ENCODE peak calls at places on chromosomes 5 and 9, in ten cellular contexts. D is lower leg skin; B is heart left ventricle; A is H4; R is NCI-H1417; K is GM12865; Q is NCI-H1092; T is activated gamma-delta T cell; Z is activated CD4-positive, alpha-beta T cell treated with anti-CD3 and anti-CD28 coated beads, Interleukin-2, amount 50 U/mL, for 1 hour; F is stimulated activated naive CD8-positive, alpha-beta T cell treated with anti-CD3 and anti-CD28 coated beads, Interleukin-15, Interleukin-2, amounts not matched to agents 100 U/mL and 50 U/mL, for 24 hours. Y is an unnamed sample.

GRCh38 chr5:91556-92263 is at the start of gene PLEKHG4B:
- DNase-seq in D (peak; percentile 71), Q (peak; percentile 70), R (peak; percentile 94), K (no peak), T (no peak), Z (no peak), F (peak; percentile 30), A (peak; percentile 54), B (peak; percentile 43), Y (no peak)

GRCh38 chr5:13249854-13250253 is 694.6 kb downstream of the DNAH5 start:
- DNase-seq in A (no peak), B (no peak), R (no peak), Z (no peak), Q (no peak), D (no peak), F (no peak), K (no peak), T (no peak), Y (no peak)

GRCh38 chr9:6780690-6781089 is 22.9 kb downstream of the KDM4C start:
- DNase-seq in T (no peak), F (no peak), Z (no peak), Q (no peak), R (no peak), A (no peak), B (no peak), D (no peak), K (no peak), Y (no peak)

GRCh38 chr5:124403281-124403680 is 343.2 kb downstream of the ZNF608 start:
- DNase-seq in Z (no peak), T (no peak), D (no peak), B (no peak), Q (no peak), A (no peak), R (no peak), K (no peak), F (no peak), Y (no peak)

GRCh38 chr5:145943674-145944121 is 7.3 kb downstream of the SH3RF2 start:
- DNase-seq in Q (no peak), Z (no peak), R (peak; percentile 59), F (no peak), B (no peak), D (no peak), A (peak; percentile 49), T (no peak), K (no peak), Y (no peak)

GRCh38 chr9:80932947-80933346 is 756.4 kb downstream of the TLE1 start:
- DNase-seq in Q (no peak), A (no peak), D (no peak), B (no peak), K (no peak), F (no peak), T (no peak), R (no peak), Z (no peak), Y (no peak)

GRCh38 chr9:136270173-136270710 is 24.6 kb upstream of the QSOX2 start:
- DNase-seq in D (no peak), B (no peak), K (no peak), T (no peak), R (no peak), Z (no peak), F (no peak), A (no peak), Q (no peak), Y (no peak)

GRCh38 chr9:85858351-85858750 is 82.6 kb upstream of the NAA35 start:
- DNase-seq in R (no peak), A (no peak), Q (no peak), D (no peak), K (no peak), Z (no peak), F (no peak), B (no peak), T (no peak), Y (no peak)

GRCh38 chr5:111135946-111136345 is 43.8 kb downstream of the WDR36 start:
- DNase-seq in R (no peak), Q (no peak), B (no peak), F (no peak), Z (no peak), A (peak; percentile 45), K (no peak), D (no peak), T (no peak), Y (no peak)

GRCh38 chr5:95471447-95471846 is 80.3 kb downstream of the FAM81B start:
- DNase-seq in K (no peak), B (no peak), D (no peak), Q (no peak), F (no peak), R (no peak), T (no peak), A (no peak), Z (no peak), Y (no peak)

GRCh38 chr5:52709171-52709925 is 78.4 kb upstream of the ITGA1 start:
- DNase-seq in B (no peak), Z (no peak), F (no peak), K (peak; percentile 46), T (no peak), Q (no peak), A (peak; percentile 66), R (no peak), D (no peak), Y (no peak)

GRCh38 chr9:79809931-79810330 is 238.2 kb downstream of the TLE4 start:
- DNase-seq in F (no peak), K (no peak), A (peak; percentile 84), R (no peak), Q (no peak), D (no peak), Z (no peak), B (no peak), T (no peak), Y (no peak)

GRCh38 chr9:117178596-117179111 is 236.2 kb downstream of the ASTN2 start:
- DNase-seq in K (no peak), R (no peak), D (no peak), T (no peak), B (peak; percentile 26), A (no peak), Q (peak; percentile 27), Z (no peak), F (no peak), Y (no peak)

GRCh38 chr5:74092761-74093160 is 466.8 kb downstream of the ARHGEF28 start:
- DNase-seq in Z (no peak), K (no peak), D (no peak), B (no peak), Q (no peak), A (no peak), R (no peak), T (no peak), F (no peak), Y (no peak)

GRCh38 chr5:169637085-169637855 is at the start of gene DOCK2:
- DNase-seq in K (peak; percentile 88), R (no peak), Z (peak; percentile 52), A (no peak), Q (no peak), B (peak; percentile 87), D (peak; percentile 88), F (peak; percentile 82), T (peak; percentile 52), Y (peak; percentile 35)

GRCh38 chr9:125262217-125262991 is 778 bp downstream of the GAPVD1 start:
- DNase-seq in F (peak; percentile 47), A (no peak), D (no peak), Z (no peak), T (no peak), K (peak; percentile 21), Q (peak; percentile 2), B (no peak), R (no peak), Y (no peak)

GRCh38 chr5:77443670-77444069 is 48.4 kb downstream of the WDR41 start:
- DNase-seq in T (no peak), B (no peak), Q (no peak), Z (no peak), K (no peak), R (no peak), F (no peak), D (no peak), A (no peak), Y (no peak)

GRCh38 chr5:172347653-172348052 is 64.1 kb upstream of the UBTD2 start:
- DNase-seq in K (no peak), T (no peak), D (no peak), B (no peak), Q (no peak), Z (no peak), F (no peak), A (no peak), R (no peak), Y (no peak)

GRCh38 chr5:73747696-73748380 is 121.8 kb downstream of the ARHGEF28 start:
- DNase-seq in F (no peak), B (no peak), A (no peak), D (no peak), T (no peak), Z (no peak), Q (no peak), K (no peak), R (no peak), Y (no peak)

GRCh38 chr5:172887735-172888134 is 53.7 kb downstream of the ERGIC1 start:
- DNase-seq in Q (no peak), F (no peak), Z (no peak), R (no peak), A (no peak), T (no peak), K (no peak), B (peak; percentile 40), D (no peak), Y (peak; percentile 68)

GRCh38 chr9:117073539-117074336 is 341.1 kb downstream of the ASTN2 start:
- DNase-seq in A (peak; percentile 14), Z (no peak), T (no peak), R (peak; percentile 24), D (no peak), F (peak; percentile 4), Q (no peak), B (no peak), K (peak; percentile 34), Y (peak; percentile 60)

GRCh38 chr9:137454145-137454505 is 5.0 kb downstream of the NSMF start:
- DNase-seq in T (no peak), R (no peak), F (peak; percentile 57), Z (peak; percentile 45), K (peak; percentile 63), Q (no peak), A (no peak), B (peak; percentile 78), D (peak; percentile 95), Y (peak; percentile 69)

GRCh38 chr5:6220346-6221088 is 157.8 kb downstream of the MED10 start:
- DNase-seq in F (no peak), T (no peak), K (no peak), Z (no peak), D (no peak), R (no peak), B (no peak), Q (no peak), A (no peak), Y (no peak)

GRCh38 chr9:20319241-20319640 is 303.1 kb downstream of the MLLT3 start:
- DNase-seq in B (no peak), Z (no peak), F (no peak), Q (no peak), D (no peak), R (no peak), A (peak; percentile 34), T (no peak), K (no peak), Y (no peak)

GRCh38 chr9:32703635-32704034 is 68.2 kb upstream of the TAF1L start:
- DNase-seq in D (no peak), Z (no peak), Q (no peak), A (no peak), K (peak; percentile 11), B (no peak), R (no peak), T (no peak), F (no peak), Y (no peak)

GRCh38 chr5:122959740-122960450 is 76.6 kb downstream of the PPIC start:
- DNase-seq in R (no peak), D (no peak), Z (no peak), T (no peak), Q (no peak), A (no peak), K (no peak), F (no peak), B (no peak), Y (no peak)

GRCh38 chr9:123834907-123835562 is 94.9 kb downstream of the DENND1A start:
- DNase-seq in K (peak; percentile 48), T (no peak), B (no peak), A (peak; percentile 63), Z (no peak), Q (no peak), R (no peak), F (no peak), D (no peak), Y (no peak)

GRCh38 chr5:143717400-143717799 is 94.6 kb upstream of the HMHB1 start:
- DNase-seq in Z (no peak), K (no peak), T (no peak), F (no peak), D (no peak), B (no peak), Q (no peak), A (peak; percentile 28), R (no peak), Y (no peak)

Y was measured in adrenal gland.